ENCODE peak calls at places on chromosome 2, in ten cellular contexts. Z is SK-N-SH; G is HCT116; T is H1; L is spleen; I is effector memory CD4-positive, alpha-beta T cell; P is Panc1; N is lower lobe of right lung; C is HepG2; M is CD4-positive, alpha-beta memory T cell. V is an unnamed sample.

GRCh38 chr2:139652385-139652784 is 872.2 kb upstream of the NXPH2 start:
- DNase-seq in Z (no peak), G (peak; percentile 43), T (no peak), L (no peak), I (no peak), P (no peak), N (no peak), C (no peak), M (no peak), V (no peak)

GRCh38 chr2:160409480-160409879 is 84.1 kb downstream of the RBMS1 start:
- DNase-seq in Z (no peak), G (no peak), T (no peak), L (no peak), I (no peak), P (no peak), N (no peak), C (no peak), M (no peak), V (no peak)

GRCh38 chr2:204145197-204146190 is 208.9 kb downstream of the ICOS start:
- DNase-seq in Z (peak; percentile 72), G (peak; percentile 60), T (peak; percentile 92), L (peak; percentile 90), I (peak; percentile 48), P (peak; percentile 52), N (peak; percentile 81), C (peak; percentile 65), M (peak; percentile 74), V (peak; percentile 79)

GRCh38 chr2:160407393-160408204 is 86.0 kb downstream of the RBMS1 start:
- DNase-seq in Z (peak; percentile 89), G (no peak), T (peak; percentile 75), L (peak; percentile 95), I (peak; percentile 56), P (no peak), N (peak; percentile 80), C (peak; percentile 31), M (peak; percentile 63), V (peak; percentile 43)

GRCh38 chr2:64650257-64650656 is 3.5 kb downstream of the SERTAD2 start:
- DNase-seq in Z (no peak), G (no peak), T (no peak), L (no peak), I (no peak), P (no peak), N (no peak), C (no peak), M (no peak), V (no peak)

GRCh38 chr2:108637304-108637669 is 82.0 kb upstream of the RANBP2 start:
- DNase-seq in Z (no peak), G (no peak), T (no peak), L (no peak), I (no peak), P (no peak), N (no peak), C (peak; percentile 75), M (no peak), V (no peak)

GRCh38 chr2:19609266-19609665 is 250.8 kb upstream of the OSR1 start:
- DNase-seq in Z (no peak), G (no peak), T (no peak), L (no peak), I (no peak), P (no peak), N (no peak), C (peak; percentile 10), M (no peak), V (no peak)

GRCh38 chr2:203811491-203812221 is 55.9 kb upstream of the CTLA4 start:
- DNase-seq in Z (no peak), G (peak; percentile 62), T (no peak), L (peak; percentile 89), I (peak; percentile 28), P (peak; percentile 52), N (peak; percentile 89), C (peak; percentile 60), M (peak; percentile 15), V (peak; percentile 90)

GRCh38 chr2:51297488-51297887 is 265.6 kb upstream of the NRXN1 start:
- DNase-seq in Z (no peak), G (no peak), T (no peak), L (no peak), I (no peak), P (no peak), N (no peak), C (no peak), M (no peak), V (no peak)

GRCh38 chr2:102226612-102227351 is 40.0 kb downstream of the IL1RL2 start:
- DNase-seq in Z (no peak), G (no peak), T (no peak), L (no peak), I (no peak), P (no peak), N (no peak), C (no peak), M (no peak), V (no peak)

GRCh38 chr2:191866195-191866594 is 19.3 kb upstream of the CAVIN2 start:
- DNase-seq in Z (no peak), G (no peak), T (no peak), L (no peak), I (no peak), P (no peak), N (no peak), C (peak; percentile 23), M (no peak), V (no peak)

GRCh38 chr2:20514596-20515269 is 67.9 kb downstream of the RHOB start:
- DNase-seq in Z (no peak), G (peak; percentile 64), T (no peak), L (peak; percentile 43), I (no peak), P (no peak), N (no peak), C (no peak), M (no peak), V (no peak)

GRCh38 chr2:26555246-26556133 is 77.6 kb upstream of the OTOF start:
- DNase-seq in Z (no peak), G (no peak), T (no peak), L (peak; percentile 38), I (no peak), P (no peak), N (no peak), C (peak; percentile 25), M (no peak), V (no peak)

GRCh38 chr2:147663153-147663961 is 181.5 kb upstream of the ACVR2A start:
- DNase-seq in Z (no peak), G (no peak), T (no peak), L (no peak), I (no peak), P (no peak), N (no peak), C (no peak), M (peak; percentile 66), V (no peak)

GRCh38 chr2:172431993-172432392 is 4.6 kb downstream of the ITGA6 start:
- DNase-seq in Z (no peak), G (no peak), T (no peak), L (no peak), I (no peak), P (no peak), N (no peak), C (no peak), M (no peak), V (no peak)
- H3K4me1 ChIP-seq in Z (peaks cover 4% of the 10 kb centered on the region), G (peaks cover 86% of the 10 kb centered on the region), T (peaks cover 7% of the 10 kb centered on the region), L (peaks cover 15% of the 10 kb centered on the region), I (peaks cover 64% of the 10 kb centered on the region), P (peaks cover 28% of the 10 kb centered on the region), N (peaks cover 70% of the 10 kb centered on the region), C (peaks cover 75% of the 10 kb centered on the region), M (peaks cover 87% of the 10 kb centered on the region), V (peaks cover 12% of the 10 kb centered on the region)

GRCh38 chr2:84441505-84441904 is 17.6 kb downstream of the SUCLG1 start:
- DNase-seq in Z (no peak), G (no peak), T (no peak), L (no peak), I (no peak), P (no peak), N (no peak), C (no peak), M (no peak), V (no peak)
- H3K36me3 ChIP-seq in Z (peaks cover 59% of the 10 kb centered on the region), G (peaks cover 19% of the 10 kb centered on the region), T (peaks cover 14% of the 10 kb centered on the region), L (peaks cover 73% of the 10 kb centered on the region), I (peaks cover 43% of the 10 kb centered on the region), P (peaks cover 8% of the 10 kb centered on the region), N (peaks cover 87% of the 10 kb centered on the region), C (peaks cover 27% of the 10 kb centered on the region), M (peaks cover 39% of the 10 kb centered on the region), V (peaks cover 85% of the 10 kb centered on the region)

GRCh38 chr2:88603146-88603545 is 24.1 kb downstream of the EIF2AK3 start:
- DNase-seq in Z (no peak), G (no peak), T (no peak), L (no peak), I (no peak), P (no peak), N (no peak), C (no peak), M (no peak), V (no peak)

GRCh38 chr2:88608184-88608583 is 19.1 kb downstream of the EIF2AK3 start:
- DNase-seq in Z (no peak), G (no peak), T (no peak), L (no peak), I (no peak), P (no peak), N (no peak), C (no peak), M (no peak), V (no peak)

GRCh38 chr2:88602022-88602421 is 25.2 kb downstream of the EIF2AK3 start:
- DNase-seq in Z (no peak), G (no peak), T (no peak), L (no peak), I (no peak), P (no peak), N (no peak), C (no peak), M (no peak), V (no peak)

GRCh38 chr2:88606371-88607030 is 20.8 kb downstream of the EIF2AK3 start:
- DNase-seq in Z (no peak), G (no peak), T (no peak), L (no peak), I (no peak), P (no peak), N (no peak), C (no peak), M (no peak), V (no peak)

DNA sequence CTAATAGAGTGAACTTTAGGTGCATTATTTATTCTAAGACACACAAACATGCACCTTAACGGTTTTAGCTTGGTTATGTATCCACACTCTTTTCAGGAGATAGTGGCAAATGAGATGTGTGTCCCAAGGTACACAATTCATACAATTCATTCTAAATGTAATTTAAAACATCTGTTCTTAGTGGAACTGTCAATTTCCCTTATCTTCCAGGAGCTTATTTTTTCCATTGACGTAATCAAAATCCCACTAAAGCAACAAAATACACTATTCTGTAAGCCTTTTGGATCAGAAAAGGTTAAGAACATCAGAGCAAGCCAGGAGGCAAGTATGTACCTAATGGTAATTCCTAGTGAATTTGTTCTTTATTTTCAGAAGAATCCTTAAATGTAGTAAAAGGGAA is 19.8 kb downstream of the EIF2AK3 start:
- DNase-seq in Z (peak; percentile 27), G (no peak), T (no peak), L (no peak), I (no peak), P (no peak), N (no peak), C (no peak), M (no peak), V (no peak)
- H3K4me1 ChIP-seq in Z (peaks cover 28% of the 10 kb centered on the region), G (peaks cover 40% of the 10 kb centered on the region), T (no peaks in the 10 kb centered on the region), L (no peaks in the 10 kb centered on the region), I (no peaks in the 10 kb centered on the region), P (no peaks in the 10 kb centered on the region), N (no peaks in the 10 kb centered on the region), C (no peaks in the 10 kb centered on the region), M (no peaks in the 10 kb centered on the region), V (no peaks in the 10 kb centered on the region)

DNA sequence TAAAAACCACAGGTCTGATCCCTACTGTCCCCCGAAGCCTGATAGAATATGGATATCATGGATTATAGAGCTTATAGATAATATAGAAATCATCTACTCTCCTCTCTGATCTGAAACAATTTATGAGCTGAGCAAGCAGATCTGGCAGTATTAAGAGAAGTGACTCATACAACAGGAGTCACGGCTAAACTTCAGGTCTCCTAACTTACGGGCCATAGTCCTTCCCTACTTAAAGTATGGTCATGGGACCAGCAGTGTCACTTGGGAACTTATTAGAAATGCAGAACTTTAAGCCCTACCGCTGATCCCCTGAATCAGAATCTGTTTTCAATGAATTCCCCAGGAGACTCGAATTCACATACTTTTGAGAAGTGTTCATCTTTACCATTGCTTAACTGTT is 195.7 kb upstream of the FANCL start:
- DNase-seq in Z (no peak), G (no peak), T (no peak), L (no peak), I (no peak), P (no peak), N (no peak), C (no peak), M (no peak), V (no peak)
- H3K36me3 ChIP-seq in Z (no peaks in the 10 kb centered on the region), G (no peaks in the 10 kb centered on the region), T (no peaks in the 10 kb centered on the region), L (no peaks in the 10 kb centered on the region), I (no peaks in the 10 kb centered on the region), P (no peaks in the 10 kb centered on the region), N (no peaks in the 10 kb centered on the region), C (no peaks in the 10 kb centered on the region), M (no peaks in the 10 kb centered on the region), V (no peaks in the 10 kb centered on the region)

V was measured in Peyer's patch.